ENCODE peak calls at places on chromosomes 5 and 9, in six cellular contexts. J, Y, I, U, A and G are unnamed samples.

GRCh38 chr9:85534340-85534739 is 207.4 kb downstream of the AGTPBP1 start:
- DNase-seq in J (no peak), Y (no peak), I (no peak), U (no peak), A (no peak), G (peak; percentile 32)

GRCh38 chr5:168188182-168188581 is 103.3 kb upstream of the WWC1 start:
- DNase-seq in J (no peak), Y (no peak), I (no peak), U (no peak), A (no peak), G (no peak)

GRCh38 chr9:12819436-12820185 is 44.8 kb downstream of the LURAP1L start:
- DNase-seq in J (peak; percentile 12), Y (no peak), I (no peak), U (no peak), A (no peak), G (no peak)

GRCh38 chr5:160312960-160313734 is 783 bp upstream of the CCNJL start:
- DNase-seq in J (no peak), Y (no peak), I (no peak), U (no peak), A (no peak), G (no peak)

GRCh38 chr9:7452378-7452777 is 347.2 kb downstream of the DMAC1 start:
- DNase-seq in J (no peak), Y (no peak), I (no peak), U (no peak), A (no peak), G (no peak)

GRCh38 chr9:98491231-98491651 is 217.5 kb downstream of the GABBR2 start:
- DNase-seq in J (no peak), Y (no peak), I (no peak), U (no peak), A (no peak), G (no peak)

GRCh38 chr5:38124321-38124720 is 134.0 kb upstream of the EGFLAM start:
- DNase-seq in J (no peak), Y (no peak), I (no peak), U (no peak), A (no peak), G (no peak)

GRCh38 chr5:125349432-125349831 is 603.0 kb upstream of the ZNF608 start:
- DNase-seq in J (no peak), Y (no peak), I (no peak), U (no peak), A (peak; percentile 35), G (no peak)

GRCh38 chr9:7237473-7238243 is 479.9 kb downstream of the KDM4C start:
- DNase-seq in J (no peak), Y (no peak), I (no peak), U (no peak), A (no peak), G (no peak)

DNA sequence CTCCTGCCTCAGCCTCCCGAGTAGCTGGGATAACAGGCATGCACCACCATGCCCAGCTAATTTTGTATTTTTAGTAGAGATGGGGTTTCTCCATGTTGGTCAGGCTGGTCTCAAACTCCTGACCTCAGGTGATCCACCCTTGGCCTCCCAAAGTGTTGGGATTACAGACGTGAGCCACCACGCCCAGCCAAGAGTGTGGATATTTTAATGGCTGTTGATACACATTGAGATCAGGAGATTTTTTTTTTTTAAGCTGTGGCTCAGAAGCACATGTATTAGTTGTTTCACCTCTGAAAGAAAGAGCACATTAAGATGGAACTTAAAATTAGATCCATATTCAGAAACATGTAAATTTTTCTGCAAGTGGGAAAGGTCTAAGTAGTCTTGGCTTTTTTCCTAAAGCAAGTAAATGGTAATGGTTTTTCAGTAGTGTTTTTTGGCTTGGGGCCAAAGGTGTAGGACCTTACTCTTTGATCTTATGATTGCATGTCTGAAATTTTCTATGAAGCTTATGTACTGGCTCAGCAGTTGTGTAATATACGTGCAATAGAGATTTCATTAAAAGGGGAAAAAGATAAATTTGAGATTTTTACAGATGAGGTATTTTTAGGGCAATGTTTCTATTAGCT is 9.9 kb downstream of the RBM27 start:
- DNase-seq in J (peak; percentile 17), Y (no peak), I (no peak), U (no peak), A (peak; percentile 39), G (no peak)
- H3K4me1 ChIP-seq in J (peaks cover 34% of the 10 kb centered on the region), Y (peaks cover 32% of the 10 kb centered on the region), I (peaks cover 5% of the 10 kb centered on the region), U (peaks cover 35% of the 10 kb centered on the region), A (peaks cover 9% of the 10 kb centered on the region), G (peaks cover 39% of the 10 kb centered on the region)

GRCh38 chr9:76617510-76618194 is 146.6 kb upstream of the PCA3 start:
- DNase-seq in J (no peak), Y (no peak), I (no peak), U (no peak), A (no peak), G (no peak)
- H3K4me1 ChIP-seq in J (peaks cover 11% of the 10 kb centered on the region), Y (no peaks in the 10 kb centered on the region), I (no peaks in the 10 kb centered on the region), U (no peaks in the 10 kb centered on the region), A (peaks cover 45% of the 10 kb centered on the region), G (peaks cover 23% of the 10 kb centered on the region)

GRCh38 chr5:148685520-148686134 is 31.3 kb upstream of the HTR4 start:
- DNase-seq in J (no peak), Y (no peak), I (no peak), U (no peak), A (no peak), G (no peak)
- H3K4me1 ChIP-seq in J (no peaks in the 10 kb centered on the region), Y (no peaks in the 10 kb centered on the region), I (no peaks in the 10 kb centered on the region), U (no peaks in the 10 kb centered on the region), A (peaks cover 11% of the 10 kb centered on the region), G (peaks cover 19% of the 10 kb centered on the region)

DNA sequence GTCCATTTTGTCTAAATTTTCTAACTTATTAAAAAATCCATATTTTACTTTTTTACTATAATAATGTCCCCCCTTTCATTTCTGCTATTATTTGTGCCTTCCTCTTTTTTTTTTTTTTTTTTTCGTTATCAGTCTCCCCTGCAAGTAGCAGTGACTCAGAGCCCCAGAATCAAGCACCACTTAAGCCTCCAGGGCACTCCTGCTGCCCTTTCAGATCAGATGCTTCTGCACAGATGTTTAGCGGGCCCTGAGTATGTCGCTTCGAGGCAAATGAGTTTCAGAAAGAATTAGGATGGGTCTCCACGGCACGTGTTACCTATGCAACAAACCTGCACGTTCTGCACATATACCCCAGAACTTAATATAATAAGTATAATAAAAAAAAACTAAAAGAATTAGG is 11.7 kb downstream of the MED7 start:
- DNase-seq in J (peak; percentile 66), Y (no peak), I (no peak), U (no peak), A (peak; percentile 44), G (no peak)
- H3K4me1 ChIP-seq in J (peaks cover 50% of the 10 kb centered on the region), Y (no peaks in the 10 kb centered on the region), I (no peaks in the 10 kb centered on the region), U (no peaks in the 10 kb centered on the region), A (peaks cover 4% of the 10 kb centered on the region), G (peaks cover 13% of the 10 kb centered on the region)

GRCh38 chr5:109744261-109744660 is 54.5 kb downstream of the MAN2A1 start:
- DNase-seq in J (no peak), Y (no peak), I (no peak), U (no peak), A (no peak), G (no peak)
- H3K4me1 ChIP-seq in J (no peaks in the 10 kb centered on the region), Y (peaks cover 39% of the 10 kb centered on the region), I (peaks cover 3% of the 10 kb centered on the region), U (peaks cover 28% of the 10 kb centered on the region), A (peaks cover 18% of the 10 kb centered on the region), G (peaks cover 23% of the 10 kb centered on the region)

GRCh38 chr9:36433386-36433785 is 33.3 kb upstream of the RNF38 start:
- DNase-seq in J (no peak), Y (no peak), I (no peak), U (no peak), A (no peak), G (no peak)
- H3K4me1 ChIP-seq in J (no peaks in the 10 kb centered on the region), Y (no peaks in the 10 kb centered on the region), I (no peaks in the 10 kb centered on the region), U (peaks cover 7% of the 10 kb centered on the region), A (no peaks in the 10 kb centered on the region), G (peaks cover 9% of the 10 kb centered on the region)

GRCh38 chr5:80246995-80247729 is 8.7 kb downstream of the SERINC5 start:
- DNase-seq in J (no peak), Y (peak; percentile 43), I (peak; percentile 41), U (no peak), A (peak; percentile 90), G (peak; percentile 32)
- H3K4me1 ChIP-seq in J (peaks cover 64% of the 10 kb centered on the region), Y (peaks cover 13% of the 10 kb centered on the region), I (peaks cover 15% of the 10 kb centered on the region), U (peaks cover 55% of the 10 kb centered on the region), A (peaks cover 31% of the 10 kb centered on the region), G (peaks cover 45% of the 10 kb centered on the region)

GRCh38 chr5:152838241-152838786 is 433.2 kb upstream of the NMUR2 start:
- DNase-seq in J (no peak), Y (no peak), I (no peak), U (no peak), A (no peak), G (no peak)
- H3K4me1 ChIP-seq in J (no peaks in the 10 kb centered on the region), Y (no peaks in the 10 kb centered on the region), I (no peaks in the 10 kb centered on the region), U (no peaks in the 10 kb centered on the region), A (no peaks in the 10 kb centered on the region), G (peaks cover 8% of the 10 kb centered on the region)

GRCh38 chr5:155844541-155844940 is 482.4 kb upstream of the SGCD start:
- DNase-seq in J (no peak), Y (no peak), I (no peak), U (no peak), A (no peak), G (no peak)
- H3K4me1 ChIP-seq in J (no peaks in the 10 kb centered on the region), Y (no peaks in the 10 kb centered on the region), I (no peaks in the 10 kb centered on the region), U (no peaks in the 10 kb centered on the region), A (no peaks in the 10 kb centered on the region), G (peaks cover 3% of the 10 kb centered on the region)

GRCh38 chr5:96627792-96628191 is 34.4 kb upstream of the CAST start:
- DNase-seq in J (no peak), Y (no peak), I (no peak), U (no peak), A (no peak), G (no peak)
- H3K4me1 ChIP-seq in J (no peaks in the 10 kb centered on the region), Y (peaks cover 11% of the 10 kb centered on the region), I (no peaks in the 10 kb centered on the region), U (no peaks in the 10 kb centered on the region), A (no peaks in the 10 kb centered on the region), G (peaks cover 12% of the 10 kb centered on the region)